ENCODE peak calls at places on chromosomes 7 and 10, in seven cellular contexts. X is endodermal cell; O is cardiac fibroblast; Y is fibroblast of lung; W is endothelial cell; B is CD4-positive, alpha-beta T cell; I is fibroblast of mammary gland. T is an unnamed sample.

GRCh38 chr7:154613811-154614210 is 389.1 kb downstream of the PAXIP1 start:
- DNase-seq in Y (no peak), O (no peak), X (no peak), W (no peak), I (no peak), B (no peak), T (no peak)

GRCh38 chr7:33243319-33243881 is 114.0 kb downstream of the BBS9 start:
- DNase-seq in Y (peak), B (no peak), X (no peak), O (peak), W (no peak), I (peak), T (no peak)

GRCh38 chr7:116384936-116385635 is 114.5 kb upstream of the CAV2 start:
- DNase-seq in I (peak), B (no peak), O (peak), W (no peak), X (no peak), Y (peak), T (no peak)

GRCh38 chr7:25032774-25033743 is 53.1 kb upstream of the OSBPL3 start:
- DNase-seq in Y (peak), X (no peak), I (no peak), B (no peak), O (no peak), W (no peak), T (no peak)

GRCh38 chr10:78288716-78289115 is 255.1 kb downstream of the RPS24 start:
- DNase-seq in X (no peak), I (no peak), B (no peak), Y (no peak), W (no peak), O (no peak), T (no peak)

GRCh38 chr7:71817931-71818330 is 594.2 kb downstream of the CALN1 start:
- DNase-seq in Y (no peak), I (no peak), W (no peak), X (no peak), B (no peak), O (no peak), T (no peak)

GRCh38 chr10:46527241-46527811 is 29.1 kb downstream of the GPRIN2 start:
- DNase-seq in Y (no peak), X (peak), W (no peak), B (no peak), I (no peak), O (no peak), T (peak)

GRCh38 chr7:105026750-105027149 is 12.7 kb downstream of the KMT2E start:
- DNase-seq in B (no peak), X (no peak), Y (no peak), I (no peak), O (no peak), W (no peak), T (no peak)

GRCh38 chr10:5563991-5564536 is 39.3 kb downstream of the CALML3 start:
- DNase-seq in Y (no peak), B (peak), O (peak), I (peak), X (peak), W (no peak), T (no peak)

GRCh38 chr7:101985646-101986199 is 168.3 kb downstream of the CUX1 start:
- DNase-seq in I (no peak), Y (no peak), B (no peak), W (no peak), X (peak), O (no peak), T (no peak)

GRCh38 chr7:158078161-158078910 is 509.3 kb downstream of the PTPRN2 start:
- DNase-seq in X (no peak), W (no peak), Y (no peak), O (no peak), B (no peak), I (no peak), T (no peak)

GRCh38 chr10:24133839-24134238 is 75.1 kb upstream of the KIAA1217 start:
- DNase-seq in Y (no peak), W (no peak), I (no peak), O (no peak), X (no peak), B (no peak), T (no peak)

GRCh38 chr10:69961168-69961863 is 91.3 kb upstream of the MACROH2A2 start:
- DNase-seq in W (no peak), B (no peak), O (no peak), Y (peak), X (peak), I (no peak), T (no peak)

GRCh38 chr7:115805458-115805857 is 225.1 kb downstream of the TFEC start:
- DNase-seq in Y (peak), W (no peak), I (peak), O (peak), B (no peak), X (no peak), T (no peak)

GRCh38 chr7:136741941-136742340 is 126.5 kb upstream of the CHRM2 start:
- DNase-seq in I (no peak), Y (no peak), W (no peak), B (no peak), X (no peak), O (no peak), T (no peak)

GRCh38 chr7:74183653-74184450 is 9.7 kb downstream of the EIF4H start:
- DNase-seq in O (no peak), Y (no peak), I (no peak), X (peak), W (no peak), B (no peak), T (no peak)

GRCh38 chr10:74963549-74963948 is 137.1 kb downstream of the KAT6B start:
- DNase-seq in W (no peak), B (no peak), I (no peak), Y (no peak), O (no peak), X (no peak), T (no peak)

GRCh38 chr7:33744293-33744692 is 161.0 kb upstream of the BMPER start:
- DNase-seq in O (peak), W (peak), I (peak), Y (peak), X (no peak), B (no peak), T (no peak)

GRCh38 chr7:30923774-30924413 is 12.2 kb downstream of the AQP1 start:
- DNase-seq in B (no peak), Y (no peak), I (no peak), O (no peak), W (peak), X (peak), T (peak)

GRCh38 chr10:63554666-63555065 is 33.5 kb downstream of the REEP3 start:
- DNase-seq in B (peak), W (no peak), Y (peak), O (peak), X (no peak), I (peak), T (no peak)

GRCh38 chr7:97620495-97620894 is 111.4 kb upstream of the TAC1 start:
- DNase-seq in X (no peak), W (no peak), O (no peak), B (no peak), I (no peak), Y (no peak), T (no peak)

GRCh38 chr7:1059200-1060091 is 15.1 kb downstream of the GPR146 start:
- DNase-seq in B (no peak), I (peak), X (peak), O (no peak), Y (peak), W (peak), T (no peak)

GRCh38 chr7:12590559-12590958 is 20.0 kb downstream of the SCIN start:
- DNase-seq in O (no peak), I (no peak), W (no peak), Y (no peak), B (no peak), X (no peak), T (no peak)

GRCh38 chr7:84484502-84485079 is 290.0 kb upstream of the SEMA3A start:
- DNase-seq in I (peak), B (no peak), O (no peak), X (no peak), Y (no peak), W (no peak), T (no peak)

GRCh38 chr10:105237685-105238084 is 596.6 kb downstream of the SORCS3 start:
- DNase-seq in I (no peak), O (no peak), B (no peak), Y (no peak), W (no peak), X (no peak), T (no peak)

GRCh38 chr7:155344270-155344617 is 46.6 kb downstream of the INSIG1 start:
- DNase-seq in X (peak), W (no peak), O (no peak), Y (no peak), I (no peak), B (no peak), T (no peak)

GRCh38 chr7:79820387-79820786 is 314.2 kb upstream of the GNAI1 start:
- DNase-seq in Y (peak), W (no peak), B (no peak), X (no peak), O (peak), I (peak), T (no peak)

GRCh38 chr10:43772191-43772590 is 123.5 kb upstream of the ZNF32 start:
- DNase-seq in X (no peak), I (no peak), Y (no peak), W (no peak), O (no peak), B (no peak), T (no peak)

GRCh38 chr7:41785840-41786239 is 83.0 kb upstream of the INHBA start:
- DNase-seq in X (no peak), I (no peak), Y (no peak), B (no peak), W (no peak), O (no peak), T (no peak)

GRCh38 chr10:89278034-89278535 is 23.8 kb upstream of the IFIT2 start:
- DNase-seq in I (peak), O (peak), Y (peak), B (no peak), W (no peak), X (no peak), T (no peak)

DNA sequence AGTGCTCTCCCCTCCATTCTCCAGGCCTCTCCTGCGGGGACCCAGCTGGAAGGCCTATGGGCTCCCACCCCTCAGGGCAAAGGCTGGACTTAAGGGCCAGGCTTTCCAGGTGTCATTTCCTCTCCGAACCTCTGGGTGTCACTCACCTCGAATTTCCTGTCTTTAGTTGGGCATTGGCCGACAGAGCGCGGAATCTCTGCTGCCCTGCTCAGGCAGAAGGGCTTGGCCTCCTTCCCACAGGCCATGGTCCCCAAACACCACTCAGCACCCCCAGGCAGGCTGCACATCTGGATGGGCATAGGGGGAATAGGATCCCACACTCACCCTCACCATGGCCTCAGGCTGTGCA is 212.9 kb downstream of the CCSER2 start:
- DNase-seq in X (peak), O (no peak), I (no peak), B (no peak), W (no peak), Y (no peak), T (no peak)
- TF ChIP-seq CTCF in X (peak), O (no peak), I (no peak), B (no peak), W (no peak), Y (no peak), T (no peak)

GRCh38 chr7:141231018-141231792 is 157.3 kb downstream of the TMEM178B start:
- DNase-seq in W (peak), X (peak), O (peak), Y (peak), B (no peak), I (peak), T (no peak)
- TF ChIP-seq CTCF in W (no peak), X (peak), O (no peak), Y (peak), B (no peak), I (peak), T (no peak)

GRCh38 chr10:21700474-21700873 is 166.4 kb downstream of the MLLT10 start:
- DNase-seq in Y (no peak), O (no peak), I (no peak), B (no peak), W (no peak), X (no peak), T (no peak)
- TF ChIP-seq CTCF in Y (no peak), O (no peak), I (no peak), B (no peak), W (no peak), X (no peak), T (no peak)

GRCh38 chr10:58712982-58713381 is 200.3 kb downstream of the BICC1 start:
- DNase-seq in I (no peak), O (peak), W (no peak), X (no peak), Y (no peak), B (no peak), T (no peak)
- TF ChIP-seq CTCF in I (peak), O (peak), W (peak), X (peak), Y (peak), B (no peak), T (no peak)

GRCh38 chr7:132557489-132558044 is 18.7 kb downstream of the PLXNA4 start:
- DNase-seq in W (no peak), O (peak), B (no peak), Y (peak), I (peak), X (no peak), T (no peak)
- TF ChIP-seq CTCF in W (no peak), O (no peak), B (no peak), Y (peak), I (peak), X (peak), T (no peak)